ENCODE peak calls at places on chromosomes 5 and 9, in five cellular contexts. T is cardiac fibroblast, G is fibroblast of lung, U is GM12864, W is dorsolateral prefrontal cortex. K is an unnamed sample.

GRCh38 chr5:99063737-99064136 is 134.9 kb upstream of the CHD1 start:
- DNase-seq in T (no peak), G (peak), U (no peak), W (no peak), K (no peak)

GRCh38 chr9:128169492-128169891 is 9.4 kb downstream of the BBLN start:
- DNase-seq in T (no peak), G (no peak), U (no peak), W (peak), K (no peak)

GRCh38 chr5:14628346-14628745 is 36.2 kb upstream of the OTULIN start:
- DNase-seq in T (peak), G (peak), U (peak), W (no peak), K (peak)

GRCh38 chr9:133158695-133159094 is 5.0 kb downstream of the GBGT1 start:
- DNase-seq in T (no peak), G (no peak), U (no peak), W (no peak), K (no peak)

GRCh38 chr5:176956756-176957155 is 49.8 kb downstream of the UIMC1 start:
- DNase-seq in T (no peak), G (peak), U (no peak), W (no peak), K (no peak)

GRCh38 chr9:136629879-136630661 is 32.6 kb upstream of the EGFL7 start:
- DNase-seq in T (peak), G (peak), U (no peak), W (no peak), K (peak)

GRCh38 chr9:74755999-74756398 is 131.7 kb downstream of the TRPM6 start:
- DNase-seq in T (no peak), G (peak), U (no peak), W (no peak), K (no peak)

GRCh38 chr9:96858670-96859069 is 4.4 kb upstream of the ZNF782 start:
- DNase-seq in T (no peak), G (peak), U (no peak), W (no peak), K (no peak)

GRCh38 chr9:133825555-133826198 is 87.5 kb upstream of the SARDH start:
- DNase-seq in T (peak), G (no peak), U (no peak), W (no peak), K (peak)

GRCh38 chr9:22165144-22165543 is 156.0 kb upstream of the CDKN2B start:
- DNase-seq in T (no peak), G (peak), U (no peak), W (no peak), K (peak)

GRCh38 chr9:130128782-130129424 is 43.3 kb upstream of the NCS1 start:
- DNase-seq in T (peak), G (peak), U (peak), W (peak), K (peak)

GRCh38 chr9:110073356-110073666 is 134.6 kb downstream of the C9orf152 start:
- DNase-seq in T (no peak), G (no peak), U (no peak), W (no peak), K (no peak)

GRCh38 chr9:36873247-36873875 is 160.7 kb downstream of the PAX5 start:
- DNase-seq in T (peak), G (peak), U (peak), W (peak), K (peak)

GRCh38 chr9:92278117-92278516 is 15.4 kb downstream of the IARS1 start:
- DNase-seq in T (no peak), G (peak), U (no peak), W (no peak), K (peak)

GRCh38 chr9:12759767-12760166 is 15.1 kb upstream of the LURAP1L start:
- DNase-seq in T (peak), G (peak), U (no peak), W (no peak), K (peak)

GRCh38 chr5:14547660-14548059 is 33.9 kb upstream of the OTULINL start:
- DNase-seq in T (no peak), G (no peak), U (no peak), W (no peak), K (no peak)

GRCh38 chr9:118665226-118665919 is 703.9 kb downstream of the BRINP1 start:
- DNase-seq in T (no peak), G (no peak), U (no peak), W (no peak), K (no peak)

GRCh38 chr5:34905564-34905963 is 9.7 kb downstream of the RAD1 start:
- DNase-seq in T (peak), G (peak), U (no peak), W (no peak), K (peak)

GRCh38 chr5:159209438-159210305 is at the start of gene RNF145:
- DNase-seq in T (peak), G (peak), U (peak), W (peak), K (peak)

GRCh38 chr9:133107245-133107722 is 13.8 kb downstream of the RALGDS start:
- DNase-seq in T (no peak), G (no peak), U (no peak), W (no peak), K (no peak)

GRCh38 chr5:35134278-35135030 is 86.7 kb upstream of the AGXT2 start:
- DNase-seq in T (no peak), G (no peak), U (no peak), W (no peak), K (no peak)

GRCh38 chr9:95938724-95939123 is 63.2 kb downstream of the ERCC6L2 start:
- DNase-seq in T (peak), G (no peak), U (no peak), W (no peak), K (no peak)

GRCh38 chr5:139406960-139407359 is 3.1 kb upstream of the SPATA24 start:
- DNase-seq in T (no peak), G (no peak), U (no peak), W (no peak), K (no peak)

GRCh38 chr9:3464033-3464638 is 61.7 kb downstream of the RFX3 start:
- DNase-seq in T (peak), G (no peak), U (no peak), W (no peak), K (no peak)

GRCh38 chr5:32420506-32420905 is 24.0 kb downstream of the ZFR start:
- DNase-seq in T (peak), G (peak), U (no peak), W (no peak), K (peak)

GRCh38 chr5:128019391-128019790 is 64.2 kb upstream of the SLC12A2 start:
- DNase-seq in T (no peak), G (no peak), U (no peak), W (no peak), K (no peak)

GRCh38 chr5:65874241-65874640 is 52.1 kb upstream of the ERBIN start:
- DNase-seq in T (no peak), G (peak), U (no peak), W (no peak), K (peak)

GRCh38 chr9:2297771-2298170 is 282.6 kb downstream of the SMARCA2 start:
- DNase-seq in T (no peak), G (no peak), U (no peak), W (no peak), K (no peak)

GRCh38 chr5:147466581-147466980 is 43.3 kb downstream of the DPYSL3 start:
- DNase-seq in T (peak), G (no peak), U (no peak), W (no peak), K (no peak)

GRCh38 chr5:176379881-176380280 is 8.5 kb downstream of the NOP16 start:
- DNase-seq in T (no peak), G (no peak), U (no peak), W (no peak), K (no peak)

GRCh38 chr5:173581408-173582197 is 34.8 kb downstream of the BOD1 start:
- DNase-seq in T (peak), G (peak), U (no peak), W (no peak), K (peak)

GRCh38 chr5:176608937-176609723 is 826 bp downstream of the GPRIN1 start:
- DNase-seq in T (no peak), G (no peak), U (no peak), W (no peak), K (no peak)

GRCh38 chr9:37999501-38000189 is 69.4 kb downstream of the SHB start:
- DNase-seq in T (no peak), G (peak), U (no peak), W (peak), K (no peak)

GRCh38 chr9:81844131-81844567 is 84.1 kb upstream of the SPATA31D4 start:
- DNase-seq in T (no peak), G (peak), U (no peak), W (no peak), K (no peak)

GRCh38 chr5:55675119-55675518 is 37.0 kb downstream of the SLC38A9 start:
- DNase-seq in T (peak), G (peak), U (no peak), W (no peak), K (peak)

GRCh38 chr5:55682071-55682470 is 30.1 kb downstream of the SLC38A9 start:
- DNase-seq in T (no peak), G (no peak), U (no peak), W (no peak), K (no peak)

GRCh38 chr5:55679556-55679955 is 32.6 kb downstream of the SLC38A9 start:
- DNase-seq in T (no peak), G (peak), U (no peak), W (no peak), K (no peak)

GRCh38 chr5:55680353-55680752 is 31.8 kb downstream of the SLC38A9 start:
- DNase-seq in T (no peak), G (peak), U (no peak), W (no peak), K (no peak)
- TF ChIP-seq CTCF in T (no peak), G (no peak), U (no peak), W (no peak), K (no peak)

DNA sequence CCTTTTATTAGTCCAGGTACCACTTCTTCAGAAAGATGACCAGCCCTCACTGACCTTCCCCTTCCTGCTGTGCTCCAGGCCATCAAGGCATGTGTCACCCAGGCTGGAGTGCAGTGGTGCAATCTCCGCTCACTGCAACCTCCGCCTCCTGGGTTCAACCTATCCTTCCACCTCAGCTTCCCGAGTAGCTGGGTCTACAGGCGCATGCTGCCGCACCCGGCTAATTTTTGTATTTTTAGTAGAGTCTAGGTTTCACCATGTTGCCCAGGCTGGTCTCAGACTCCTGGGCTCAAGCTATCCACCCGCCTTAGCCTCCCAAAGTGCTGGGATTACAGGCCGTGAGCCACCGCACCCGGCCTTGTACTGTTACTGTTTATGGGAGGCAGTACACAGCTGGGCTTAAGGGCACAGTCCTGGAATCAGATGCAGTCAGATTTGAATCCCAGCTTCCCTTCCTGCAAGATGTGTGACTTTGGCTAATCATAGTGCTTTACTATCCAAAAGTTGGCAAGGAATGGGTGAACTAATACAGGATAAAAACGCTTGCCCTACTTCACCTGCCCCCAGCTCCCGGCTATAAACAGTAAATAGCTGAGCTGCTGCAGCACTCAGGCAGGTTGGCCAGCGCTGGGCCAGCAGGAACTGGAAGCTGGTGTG is 483 bp upstream of the EIF4EBP3 start:
- DNase-seq in T (no peak), G (no peak), U (no peak), W (no peak), K (no peak)
- H3K4me3 ChIP-seq in T (no peak), G (no peak), U (no peak), W (peak), K (no peak)

GRCh38 chr5:10288600-10289213 is 19.0 kb downstream of the CMBL start:
- DNase-seq in T (no peak), G (no peak), U (peak), W (peak), K (no peak)
- TF ChIP-seq CTCF in T (no peak), G (no peak), U (no peak), W (no peak), K (no peak)

GRCh38 chr5:53677632-53678031 is 117.2 kb downstream of the NDUFS4 start:
- DNase-seq in T (no peak), G (no peak), U (no peak), W (no peak), K (no peak)
- H3K4me3 ChIP-seq in T (no peak), G (no peak), U (no peak), W (no peak), K (no peak)

GRCh38 chr5:84085387-84086041 is 299.2 kb downstream of the EDIL3 start:
- DNase-seq in T (no peak), G (no peak), U (no peak), W (no peak), K (no peak)

GRCh38 chr5:84086517-84086916 is 298.2 kb downstream of the EDIL3 start:
- DNase-seq in T (no peak), G (peak), U (no peak), W (no peak), K (no peak)

GRCh38 chr5:84092738-84093137 is 291.9 kb downstream of the EDIL3 start:
- DNase-seq in T (no peak), G (no peak), U (no peak), W (no peak), K (no peak)

GRCh38 chr5:84091400-84091799 is 293.3 kb downstream of the EDIL3 start:
- DNase-seq in T (no peak), G (no peak), U (no peak), W (no peak), K (no peak)

GRCh38 chr5:84088996-84089395 is 295.7 kb downstream of the EDIL3 start:
- DNase-seq in T (peak), G (peak), U (no peak), W (peak), K (peak)
- TF ChIP-seq CTCF in T (peak), G (peak), U (peak), W (peak), K (peak)

DNA sequence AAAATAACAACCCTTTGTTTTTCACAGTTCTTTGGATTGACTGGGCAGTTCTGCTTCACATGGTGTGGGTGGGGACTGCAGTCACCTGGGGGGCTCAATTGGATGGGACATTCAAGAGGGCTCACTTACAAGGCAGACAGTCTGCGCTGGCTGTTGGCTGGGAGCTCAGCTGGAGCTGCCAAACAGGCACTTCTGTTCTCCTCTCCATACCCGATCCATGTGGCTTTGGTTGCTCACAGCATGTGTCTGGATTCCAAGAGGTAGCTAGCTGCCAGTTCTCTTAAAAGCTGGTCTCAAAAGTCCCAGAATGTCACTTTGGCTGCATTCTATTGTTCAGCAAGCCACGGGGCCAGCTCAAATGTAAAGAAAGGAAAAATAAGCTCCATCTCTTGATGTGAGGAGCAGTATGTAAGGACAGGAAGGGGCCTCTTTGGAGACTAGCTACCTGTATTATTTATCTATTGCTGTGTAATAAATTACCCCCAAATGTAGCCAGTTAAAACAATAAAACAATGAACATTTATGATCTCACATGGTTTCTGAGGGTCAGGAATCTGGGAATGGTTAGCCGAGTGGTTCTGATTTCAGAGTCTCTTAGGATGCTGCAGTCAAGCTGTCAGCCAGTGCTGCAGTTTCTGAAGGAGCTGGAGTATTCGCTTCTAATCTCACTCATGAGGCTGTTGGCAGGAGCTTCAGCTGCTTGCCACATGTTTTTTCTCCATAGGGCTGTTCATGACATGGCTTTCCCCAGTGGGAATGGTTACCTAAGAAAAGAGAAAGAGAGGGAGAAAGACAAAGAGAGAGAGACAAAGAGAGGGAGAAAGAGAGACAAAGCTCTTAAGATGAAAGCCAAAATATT is 112.8 kb upstream of the CLINT1 start:
- DNase-seq in T (peak), G (peak), U (no peak), W (peak), K (no peak)
- H3K4me3 ChIP-seq in T (no peak), G (no peak), U (no peak), W (no peak), K (no peak)

DNA sequence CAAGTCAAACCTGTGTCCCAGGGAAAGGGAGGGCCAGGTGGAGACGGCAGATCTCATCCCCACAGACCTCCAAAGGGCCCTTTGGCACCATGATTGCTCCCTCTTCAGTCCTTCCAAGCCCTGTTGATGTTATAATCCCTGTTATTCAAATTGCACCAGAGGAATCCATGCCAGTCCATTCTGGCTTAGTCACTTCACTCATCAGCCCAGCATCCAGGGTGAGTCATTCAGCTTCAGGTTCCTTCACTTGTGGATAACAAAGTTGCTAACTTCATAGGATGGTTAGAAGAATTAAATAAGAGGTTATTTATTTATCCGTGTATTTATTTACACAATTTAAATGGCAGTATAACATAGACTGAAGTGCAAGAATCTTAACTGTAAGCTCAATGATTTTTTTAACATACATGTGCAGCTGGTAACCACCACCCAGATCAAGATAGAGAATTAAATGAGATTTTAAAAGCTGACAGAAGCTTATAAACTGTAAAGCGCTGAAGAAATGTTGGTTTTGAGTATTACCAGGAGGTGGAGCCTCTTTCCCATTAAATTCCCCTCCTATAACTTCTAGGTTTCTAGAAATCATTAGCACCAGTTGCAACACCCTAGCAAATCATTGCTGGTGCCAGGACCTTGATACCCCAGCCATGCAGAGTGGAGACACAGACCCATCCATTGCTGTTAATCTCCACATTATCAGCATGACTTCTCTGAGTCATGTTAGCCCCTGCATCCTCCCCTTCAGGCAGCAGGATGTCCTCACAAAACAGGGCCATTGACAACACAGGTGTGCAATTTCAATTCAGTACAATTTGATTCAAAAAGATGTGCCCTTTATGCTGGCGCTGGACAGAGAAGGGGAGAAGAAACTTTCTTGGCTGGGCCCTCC is 77.4 kb downstream of the SEC61B start:
- DNase-seq in T (peak), G (peak), U (no peak), W (no peak), K (peak)
- TF ChIP-seq CTCF in T (no peak), G (peak), U (peak), W (no peak), K (peak)

K was measured in astrocyte of the spinal cord.